ENCODE peak calls at places on chromosomes 6 and 20, in five cellular contexts. C is neuronal stem cell, W is mesenchymal stem cell, G is H1, Y is H9. T is an unnamed sample.

GRCh38 chr6:112841553-112842337 is 494.6 kb downstream of the RFPL4B start:
- DNase-seq in Y (no peak), W (no peak), C (no peak), G (no peak), T (no peak)

GRCh38 chr6:5662797-5663196 is 343.9 kb downstream of the NRN1 start:
- DNase-seq in G (no peak), W (no peak), Y (no peak), C (no peak), T (no peak)

GRCh38 chr6:92922216-92922806 is 497.0 kb downstream of the EPHA7 start:
- DNase-seq in Y (no peak), G (no peak), C (no peak), W (no peak), T (peak)

GRCh38 chr6:74100719-74101287 is 404.8 kb downstream of the CD109 start:
- DNase-seq in C (no peak), W (no peak), G (no peak), Y (no peak), T (no peak)

GRCh38 chr6:31495580-31495979 is 2.4 kb upstream of the MICB start:
- DNase-seq in Y (no peak), W (peak), G (no peak), C (no peak), T (no peak)

GRCh38 chr6:73514746-73515110 is 6.1 kb downstream of the EEF1A1 start:
- DNase-seq in C (no peak), Y (peak), G (no peak), W (peak), T (no peak)

GRCh38 chr6:133613231-133613630 is 275.7 kb upstream of the TCF21 start:
- DNase-seq in W (no peak), Y (no peak), G (no peak), C (no peak), T (no peak)

GRCh38 chr6:169428532-169428931 is 174.9 kb upstream of the THBS2 start:
- DNase-seq in C (peak), Y (no peak), W (no peak), G (no peak), T (no peak)

GRCh38 chr6:125274935-125275334 is 26.8 kb downstream of the HDDC2 start:
- DNase-seq in Y (no peak), G (no peak), W (no peak), C (no peak), T (no peak)

GRCh38 chr6:83285917-83286316 is 92.8 kb downstream of the RWDD2A start:
- DNase-seq in W (no peak), G (no peak), C (no peak), Y (no peak), T (no peak)

GRCh38 chr20:38225240-38225899 is 35.2 kb downstream of the KIAA1755 start:
- DNase-seq in W (no peak), C (no peak), Y (no peak), G (no peak), T (no peak)

GRCh38 chr20:58458342-58459057 is 56.7 kb downstream of the APCDD1L start:
- DNase-seq in Y (no peak), W (peak), C (no peak), G (no peak), T (no peak)

GRCh38 chr20:18416478-18416877 is 50.4 kb downstream of the DZANK1 start:
- DNase-seq in G (no peak), Y (no peak), W (no peak), C (no peak), T (no peak)

GRCh38 chr6:117555882-117556498 is 46.3 kb downstream of the GOPC start:
- DNase-seq in G (no peak), Y (no peak), C (no peak), W (peak), T (peak)

GRCh38 chr6:42418739-42419138 is 33.0 kb downstream of the TRERF1 start:
- DNase-seq in W (no peak), C (no peak), Y (no peak), G (no peak), T (no peak)

GRCh38 chr20:22339091-22339881 is 245.1 kb downstream of the FOXA2 start:
- DNase-seq in C (peak), W (peak), Y (no peak), G (peak), T (peak)

GRCh38 chr20:31637660-31638059 is at the start of gene COX4I2:
- DNase-seq in G (no peak), Y (peak), C (no peak), W (no peak), T (no peak)

GRCh38 chr6:139344186-139344963 is 30.1 kb downstream of the CITED2 start:
- DNase-seq in G (no peak), C (no peak), W (no peak), Y (no peak), T (no peak)

GRCh38 chr6:56529594-56530191 is 113.0 kb downstream of the DST start:
- DNase-seq in C (no peak), G (no peak), Y (no peak), W (no peak), T (peak)
- H2BK12ac ChIP-seq in C (no peak), G (no peak), Y (no peak), W (no peak), T (no peak)

DNA sequence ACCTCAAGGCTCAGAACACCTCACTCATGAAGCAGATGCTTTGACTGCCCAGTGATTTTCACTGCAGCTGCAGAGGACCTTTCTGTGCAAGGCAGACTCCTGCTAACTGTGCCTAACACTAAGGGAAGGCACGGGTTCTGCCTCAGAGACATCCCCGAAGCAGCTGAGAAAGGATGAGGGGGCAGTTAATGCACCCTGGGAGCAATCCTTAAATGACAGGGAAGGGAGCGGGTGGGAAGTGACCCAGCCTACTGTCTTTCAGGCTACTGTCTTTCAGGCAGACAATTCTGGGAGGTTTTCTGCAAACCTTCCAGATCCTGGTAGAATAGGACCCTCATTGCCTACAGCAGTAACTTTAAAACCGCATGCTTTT is 55.3 kb downstream of the NDUFAF5 start:
- DNase-seq in C (no peak), G (no peak), Y (no peak), W (no peak), T (no peak)
- H2BK12ac ChIP-seq in C (no peak), G (no peak), Y (no peak), W (no peak), T (no peak)

GRCh38 chr20:52402514-52402913 is 210.9 kb upstream of the ZFP64 start:
- DNase-seq in C (no peak), Y (no peak), W (peak), G (no peak), T (no peak)
- H2BK12ac ChIP-seq in C (no peak), Y (no peak), W (no peak), G (no peak), T (no peak)

GRCh38 chr6:90250405-90250804 is 46.2 kb downstream of the BACH2 start:
- DNase-seq in Y (no peak), W (no peak), C (no peak), G (no peak), T (no peak)

GRCh38 chr6:90257486-90257738 is 39.2 kb downstream of the BACH2 start:
- DNase-seq in G (no peak), C (no peak), Y (no peak), W (no peak), T (no peak)

GRCh38 chr6:90256698-90257485 is 39.8 kb downstream of the BACH2 start:
- DNase-seq in G (no peak), Y (no peak), W (peak), C (no peak), T (no peak)

GRCh38 chr6:90251295-90251992 is 45.2 kb downstream of the BACH2 start:
- DNase-seq in G (no peak), Y (no peak), C (no peak), W (no peak), T (no peak)

DNA sequence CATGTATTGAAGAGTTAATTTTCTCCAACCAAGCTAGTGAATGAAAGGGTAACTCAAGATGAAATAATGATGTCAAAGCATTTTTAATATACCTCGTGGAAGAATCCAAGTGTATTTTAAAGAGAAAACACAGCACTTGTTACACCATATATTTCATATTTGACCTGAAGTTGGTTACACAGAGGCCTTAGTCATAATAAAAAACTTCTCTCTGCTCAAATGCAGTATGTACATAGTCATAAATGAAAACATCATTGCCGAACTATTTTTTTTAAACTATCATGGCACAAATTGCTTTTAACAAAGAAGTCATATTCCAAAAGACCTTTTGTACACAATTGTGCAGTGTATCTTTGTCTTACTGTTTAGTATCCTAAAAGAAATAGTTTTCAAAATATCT is 43.0 kb downstream of the BACH2 start:
- DNase-seq in C (no peak), W (no peak), G (no peak), Y (no peak), T (no peak)
- H2BK12ac ChIP-seq in C (no peak), W (no peak), G (no peak), Y (no peak), T (no peak)

GRCh38 chr6:35893246-35893645 is 27.7 kb downstream of the SRPK1 start:
- DNase-seq in Y (no peak), W (peak), C (no peak), G (no peak), T (peak)
- H2BK12ac ChIP-seq in Y (no peak), W (no peak), C (no peak), G (no peak), T (no peak)